ENCODE peak calls at places on chromosomes 6 and 20, in ten cellular contexts. D is progenitor cell of endocrine pancreas; Q is GM10248; G is PC-9; X is activated B cell treated with CpG ODN at 0.5 μM for 24 hours; E is ovary; H is left lung; J is CD4-positive, alpha-beta T cell; K is stomach; A is NB4. S is an unnamed sample.

GRCh38 chr20:4573564-4574355 is 147.9 kb upstream of the PRND start:
- DNase-seq in D (no peak), Q (no peak), G (peak), X (no peak), E (no peak), H (no peak), J (no peak), K (no peak), A (no peak), S (no peak)

GRCh38 chr6:79724816-79725215 is 93.7 kb downstream of the SH3BGRL2 start:
- DNase-seq in D (no peak), Q (no peak), G (no peak), X (no peak), E (no peak), H (no peak), J (no peak), K (no peak), A (no peak), S (no peak)

GRCh38 chr6:8875986-8876385 is 440.6 kb upstream of the SLC35B3 start:
- DNase-seq in D (no peak), Q (no peak), G (no peak), X (no peak), E (no peak), H (no peak), J (no peak), K (no peak), A (peak), S (no peak)

GRCh38 chr6:31965700-31966099 is 6.2 kb downstream of the DXO start:
- DNase-seq in D (no peak), Q (no peak), G (no peak), X (no peak), E (no peak), H (no peak), J (no peak), K (no peak), A (no peak), S (no peak)

GRCh38 chr6:87682310-87682709 is 19.7 kb downstream of the AKIRIN2 start:
- DNase-seq in D (no peak), Q (no peak), G (no peak), X (no peak), E (no peak), H (no peak), J (no peak), K (no peak), A (no peak), S (no peak)

GRCh38 chr6:150865043-150865405 is 478 bp upstream of the MTHFD1L start:
- DNase-seq in D (no peak), Q (no peak), G (no peak), X (no peak), E (no peak), H (no peak), J (no peak), K (no peak), A (peak), S (no peak)

GRCh38 chr6:16545382-16545781 is 215.9 kb downstream of the ATXN1 start:
- DNase-seq in D (no peak), Q (no peak), G (no peak), X (no peak), E (no peak), H (no peak), J (no peak), K (no peak), A (no peak), S (no peak)

GRCh38 chr6:168121308-168121665 is 42.3 kb upstream of the FRMD1 start:
- DNase-seq in D (peak), Q (no peak), G (no peak), X (peak), E (no peak), H (no peak), J (no peak), K (no peak), A (no peak), S (no peak)

GRCh38 chr6:167789358-167789757 is 37.4 kb upstream of the AFDN start:
- DNase-seq in D (no peak), Q (no peak), G (no peak), X (no peak), E (no peak), H (no peak), J (no peak), K (no peak), A (no peak), S (no peak)

GRCh38 chr6:12200025-12200424 is 90.1 kb upstream of the EDN1 start:
- DNase-seq in D (no peak), Q (no peak), G (no peak), X (no peak), E (no peak), H (no peak), J (no peak), K (no peak), A (peak), S (no peak)

GRCh38 chr6:33613794-33614166 is 7.3 kb upstream of the ITPR3 start:
- DNase-seq in D (no peak), Q (no peak), G (peak), X (no peak), E (no peak), H (no peak), J (no peak), K (peak), A (no peak), S (no peak)

GRCh38 chr6:128310061-128310460 is 210.3 kb downstream of the PTPRK start:
- DNase-seq in D (no peak), Q (no peak), G (no peak), X (no peak), E (no peak), H (no peak), J (no peak), K (no peak), A (no peak), S (no peak)

GRCh38 chr6:8657522-8657921 is 222.2 kb upstream of the SLC35B3 start:
- DNase-seq in D (no peak), Q (no peak), G (no peak), X (no peak), E (no peak), H (no peak), J (no peak), K (no peak), A (no peak), S (no peak)

GRCh38 chr6:101396552-101397173 is 3.2 kb downstream of the GRIK2 start:
- DNase-seq in D (peak), Q (peak), G (peak), X (no peak), E (no peak), H (no peak), J (peak), K (peak), A (peak), S (no peak)

GRCh38 chr6:134094436-134094835 is 42.0 kb upstream of the SLC2A12 start:
- DNase-seq in D (no peak), Q (no peak), G (no peak), X (no peak), E (no peak), H (no peak), J (no peak), K (no peak), A (no peak), S (no peak)
- TF ChIP-seq CTCF in D (no peak), Q (no peak), G (no peak), X (no peak), E (no peak), H (no peak), J (no peak), K (no peak), A (no peak), S (no peak)

GRCh38 chr20:63641792-63642517 is 11.3 kb downstream of the STMN3 start:
- DNase-seq in D (peak), Q (peak), G (peak), X (peak), E (peak), H (peak), J (peak), K (peak), A (peak), S (peak)
- TF ChIP-seq CTCF in D (peak), Q (no peak), G (peak), X (no peak), E (peak), H (peak), J (peak), K (peak), A (no peak), S (peak)

GRCh38 chr20:46237221-46237620 is 71.1 kb downstream of the CDH22 start:
- DNase-seq in D (no peak), Q (no peak), G (no peak), X (no peak), E (no peak), H (no peak), J (no peak), K (no peak), A (no peak), S (no peak)
- TF ChIP-seq CTCF in D (no peak), Q (no peak), G (no peak), X (no peak), E (no peak), H (no peak), J (no peak), K (no peak), A (no peak), S (no peak)

GRCh38 chr20:35738410-35739179 is 3.5 kb downstream of the RBM39 start:
- DNase-seq in D (no peak), Q (no peak), G (no peak), X (no peak), E (no peak), H (no peak), J (no peak), K (no peak), A (no peak), S (no peak)

GRCh38 chr20:35739294-35740163 is 2.5 kb downstream of the RBM39 start:
- DNase-seq in D (no peak), Q (no peak), G (peak), X (no peak), E (no peak), H (no peak), J (no peak), K (no peak), A (peak), S (no peak)

GRCh38 chr20:35743693-35744491 is 1.8 kb upstream of the RBM39 start:
- DNase-seq in D (no peak), Q (no peak), G (no peak), X (no peak), E (peak), H (no peak), J (no peak), K (no peak), A (peak), S (no peak)

GRCh38 chr20:35742741-35743523 is 872 bp upstream of the RBM39 start:
- DNase-seq in D (no peak), Q (peak), G (no peak), X (no peak), E (no peak), H (no peak), J (no peak), K (no peak), A (peak), S (no peak)

DNA sequence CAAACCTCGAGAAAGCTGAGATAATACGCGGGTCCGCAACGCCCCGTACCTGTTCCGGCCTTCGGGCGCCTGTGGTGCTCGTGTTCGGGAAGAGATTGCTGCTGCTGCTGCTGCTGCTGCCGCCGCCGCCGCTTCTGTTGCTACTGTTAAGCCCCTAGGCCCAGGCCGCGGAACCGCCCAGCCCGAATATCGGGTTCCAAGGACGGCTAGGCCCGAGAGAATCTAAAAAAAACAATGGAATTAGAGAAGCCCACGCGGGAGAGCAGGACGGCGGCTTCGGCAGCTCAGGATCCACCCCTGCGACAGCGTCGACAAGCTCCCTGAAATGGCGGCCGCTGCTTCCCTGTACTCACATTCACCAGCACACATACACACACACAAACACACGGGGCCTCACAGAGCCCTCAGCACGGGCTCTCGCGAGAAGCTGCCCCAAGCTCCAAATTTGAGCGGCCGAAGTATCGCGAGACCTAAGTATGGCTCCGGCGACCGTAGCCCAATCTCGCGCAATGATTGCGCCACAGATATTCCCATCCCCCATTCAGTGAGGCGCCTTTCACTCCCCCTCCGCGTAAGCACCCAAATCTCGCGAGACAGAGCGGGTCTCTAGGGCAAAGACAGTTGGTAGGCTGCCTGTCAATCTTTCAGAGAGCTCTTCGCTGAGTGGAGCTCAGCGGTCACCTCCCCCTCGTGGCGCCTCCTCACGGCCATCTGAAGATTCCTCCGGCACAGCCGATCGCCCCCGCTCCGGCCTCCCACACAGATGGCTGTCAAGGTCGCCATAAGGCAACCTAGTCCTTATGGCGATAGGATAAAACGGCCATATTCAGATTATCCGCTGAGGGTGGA is at the start of gene RBM39:
- DNase-seq in D (peak), Q (peak), G (peak), X (peak), E (peak), H (peak), J (peak), K (peak), A (peak), S (peak)
- TF ChIP-seq CTCF in D (peak), Q (peak), G (peak), X (no peak), E (peak), H (peak), J (peak), K (no peak), A (no peak), S (no peak)

GRCh38 chr6:137664183-137664582 is 170.0 kb upstream of the OLIG3 start:
- DNase-seq in D (no peak), Q (no peak), G (no peak), X (no peak), E (no peak), H (no peak), J (no peak), K (no peak), A (no peak), S (no peak)
- TF ChIP-seq CTCF in D (no peak), Q (no peak), G (no peak), X (no peak), E (no peak), H (no peak), J (no peak), K (no peak), A (no peak), S (no peak)

GRCh38 chr6:42400031-42400760 is 51.5 kb downstream of the TRERF1 start:
- DNase-seq in D (no peak), Q (no peak), G (no peak), X (no peak), E (no peak), H (no peak), J (no peak), K (no peak), A (no peak), S (no peak)

GRCh38 chr6:42394881-42395620 is 56.7 kb downstream of the TRERF1 start:
- DNase-seq in D (no peak), Q (no peak), G (no peak), X (no peak), E (no peak), H (peak), J (no peak), K (no peak), A (peak), S (peak)

GRCh38 chr6:42393339-42393738 is 58.4 kb downstream of the TRERF1 start:
- DNase-seq in D (no peak), Q (no peak), G (no peak), X (no peak), E (no peak), H (no peak), J (no peak), K (peak), A (no peak), S (no peak)

GRCh38 chr6:42394151-42394550 is 57.6 kb downstream of the TRERF1 start:
- DNase-seq in D (no peak), Q (no peak), G (no peak), X (no peak), E (no peak), H (no peak), J (no peak), K (no peak), A (no peak), S (no peak)

DNA sequence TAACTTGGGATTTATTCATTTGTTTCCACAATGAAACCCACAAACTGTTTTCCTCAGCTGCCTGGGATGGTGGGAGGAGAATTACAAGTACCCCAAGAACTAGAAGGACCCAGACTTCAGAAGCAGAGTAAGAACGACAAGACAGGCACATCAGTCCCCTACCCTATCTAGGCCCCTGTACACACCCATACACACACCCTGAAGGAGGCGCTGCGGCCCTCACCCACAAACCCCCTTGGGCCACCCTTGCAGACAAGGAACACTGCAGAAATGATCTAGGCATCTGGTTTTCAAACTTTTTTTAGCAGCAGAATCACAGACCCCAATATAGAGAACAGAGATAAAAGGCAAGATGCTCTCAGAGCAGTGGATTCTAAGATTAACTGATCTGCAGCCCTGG is 55.0 kb downstream of the TRERF1 start:
- DNase-seq in D (no peak), Q (no peak), G (no peak), X (no peak), E (no peak), H (no peak), J (no peak), K (no peak), A (peak), S (no peak)
- TF ChIP-seq CTCF in D (no peak), Q (no peak), G (no peak), X (no peak), E (no peak), H (no peak), J (no peak), K (no peak), A (peak), S (no peak)

GRCh38 chr6:46273911-46274310 is 103.1 kb upstream of the ENPP5 start:
- DNase-seq in D (no peak), Q (no peak), G (no peak), X (no peak), E (no peak), H (no peak), J (no peak), K (peak), A (no peak), S (no peak)

GRCh38 chr6:46279874-46280273 is 109.1 kb upstream of the ENPP5 start:
- DNase-seq in D (no peak), Q (no peak), G (no peak), X (no peak), E (no peak), H (no peak), J (no peak), K (no peak), A (no peak), S (no peak)

GRCh38 chr6:46274502-46274901 is 103.7 kb upstream of the ENPP5 start:
- DNase-seq in D (no peak), Q (no peak), G (no peak), X (no peak), E (no peak), H (no peak), J (no peak), K (no peak), A (no peak), S (no peak)

GRCh38 chr6:46281110-46281509 is 110.3 kb upstream of the ENPP5 start:
- DNase-seq in D (no peak), Q (no peak), G (no peak), X (no peak), E (no peak), H (no peak), J (no peak), K (no peak), A (no peak), S (no peak)

GRCh38 chr6:46276571-46277142 is 105.9 kb upstream of the ENPP5 start:
- DNase-seq in D (no peak), Q (no peak), G (no peak), X (no peak), E (no peak), H (no peak), J (no peak), K (no peak), A (no peak), S (no peak)
- TF ChIP-seq CTCF in D (no peak), Q (no peak), G (no peak), X (no peak), E (no peak), H (no peak), J (no peak), K (no peak), A (no peak), S (no peak)

GRCh38 chr20:60102665-60103210 is 144.5 kb downstream of the CDH26 start:
- DNase-seq in D (no peak), Q (no peak), G (no peak), X (no peak), E (no peak), H (no peak), J (no peak), K (no peak), A (peak), S (no peak)
- TF ChIP-seq CTCF in D (no peak), Q (no peak), G (no peak), X (no peak), E (no peak), H (no peak), J (no peak), K (no peak), A (no peak), S (no peak)

S was measured in CD14-positive monocyte.